ENCODE peak calls at places on chromosomes 13 and 19, in five cellular contexts. G, M, R, B and O are unnamed samples.

GRCh38 chr19:4609878-4610511 is 29.3 kb upstream of the TNFAIP8L1 start:
- DNase-seq in R (no peak), M (no peak), B (no peak), G (no peak), O (no peak)

GRCh38 chr13:67493835-67494234 is 263.7 kb upstream of the PCDH9 start:
- DNase-seq in R (no peak), G (no peak), M (peak), B (no peak), O (no peak)

GRCh38 chr19:33634361-33635091 is 12.8 kb downstream of the CHST8 start:
- DNase-seq in R (no peak), M (no peak), B (no peak), G (no peak), O (no peak)

GRCh38 chr13:112103260-112103843 is 36.4 kb downstream of the SOX1 start:
- DNase-seq in G (no peak), M (no peak), R (no peak), B (no peak), O (no peak)

GRCh38 chr13:47415048-47415447 is 518.2 kb upstream of the HTR2A start:
- DNase-seq in M (peak), R (no peak), G (no peak), B (no peak), O (peak)

GRCh38 chr13:23945612-23946011 is 48.3 kb upstream of the C1QTNF9B start:
- DNase-seq in M (no peak), R (no peak), G (no peak), B (no peak), O (no peak)

GRCh38 chr19:4175669-4175931 is 6.8 kb downstream of the SIRT6 start:
- DNase-seq in B (no peak), G (no peak), M (no peak), R (no peak), O (no peak)

GRCh38 chr19:17847538-17848366 is at the start of gene JAK3:
- DNase-seq in M (peak), R (peak), B (peak), G (no peak), O (peak)

GRCh38 chr19:34733826-34734600 is at the start of gene ZNF181:
- DNase-seq in G (peak), M (peak), R (peak), B (peak), O (peak)

GRCh38 chr13:113835461-113836274 is 28.2 kb downstream of the GAS6 start:
- DNase-seq in B (no peak), M (peak), R (peak), G (no peak), O (peak)

GRCh38 chr19:18418725-18419194 is 438 bp upstream of the SSBP4 start:
- DNase-seq in G (no peak), B (no peak), M (no peak), R (no peak), O (no peak)

GRCh38 chr19:23901360-23901759 is 13.3 kb upstream of the ZNF726 start:
- DNase-seq in M (no peak), R (no peak), G (no peak), B (no peak), O (no peak)

GRCh38 chr19:29532956-29533355 is 7.2 kb downstream of the VSTM2B start:
- DNase-seq in G (no peak), R (no peak), M (no peak), B (no peak), O (no peak)

GRCh38 chr13:73876323-73876722 is 257.9 kb downstream of the KLF12 start:
- DNase-seq in M (peak), R (peak), B (no peak), G (no peak), O (no peak)

GRCh38 chr19:46355234-46355990 is 8.5 kb downstream of the PPP5C start:
- DNase-seq in R (no peak), M (no peak), B (no peak), G (no peak), O (no peak)

GRCh38 chr19:28309072-28309471 is 903.9 kb downstream of the UQCRFS1 start:
- DNase-seq in B (no peak), R (no peak), M (no peak), G (no peak), O (no peak)

GRCh38 chr13:111326621-111326965 is 6.2 kb downstream of the TEX29 start:
- DNase-seq in B (no peak), G (no peak), R (no peak), M (no peak), O (no peak)

GRCh38 chr13:39641645-39642044 is 13.8 kb upstream of the COG6 start:
- DNase-seq in B (no peak), M (no peak), R (no peak), G (no peak), O (no peak)